ENCODE peak calls at places on chromosomes 12 and 14, in ten cellular contexts. One of them, this sample, is unnamed.

GRCh38 chr14:61461808-61462275 is 140.5 kb downstream of the PRKCH start:
- DNase-seq in HFF-Myc: peak; percentile 52
- DNase-seq in CMK: no peak
- DNase-seq in NCI-H510A: no peak
- DNase-seq in CD4-positive, CD25-positive, alpha-beta regulatory T cell: peak; percentile 68
- DNase-seq in activated gamma-delta T cell treated with Interleukin-2 at 50 U/mL for 16 hours: peak; percentile 29
- DNase-seq in HT-29: peak; percentile 77
- DNase-seq in stimulated activated CD4-positive, alpha-beta T cell treated with anti-CD3 and anti-CD28 coated beads, Interleukin-1b, Interleukin-23, amount 100 ng/mL, for 48 hours: peak; percentile 23
- DNase-seq in effector CD4-positive, alpha-beta T cell: peak; percentile 30
- DNase-seq in AML-193: peak; percentile 69
- DNase-seq in this sample: peak; percentile 59

GRCh38 chr12:6612247-6612646 is 5.1 kb upstream of the CHD4 start:
- DNase-seq in stimulated activated CD4-positive, alpha-beta T cell treated with anti-CD3 and anti-CD28 coated beads, Interleukin-1b, Interleukin-23, amount 100 ng/mL, for 48 hours: no peak
- DNase-seq in CMK: no peak
- DNase-seq in effector CD4-positive, alpha-beta T cell: peak; percentile 23
- DNase-seq in CD4-positive, CD25-positive, alpha-beta regulatory T cell: peak; percentile 86
- DNase-seq in HFF-Myc: no peak
- DNase-seq in NCI-H510A: no peak
- DNase-seq in activated gamma-delta T cell treated with Interleukin-2 at 50 U/mL for 16 hours: peak; percentile 29
- DNase-seq in AML-193: no peak
- DNase-seq in HT-29: no peak
- DNase-seq in this sample: no peak

GRCh38 chr14:79699206-79699605 is 512.1 kb downstream of the DIO2 start:
- DNase-seq in AML-193: no peak
- DNase-seq in effector CD4-positive, alpha-beta T cell: no peak
- DNase-seq in activated gamma-delta T cell treated with Interleukin-2 at 50 U/mL for 16 hours: no peak
- DNase-seq in CD4-positive, CD25-positive, alpha-beta regulatory T cell: no peak
- DNase-seq in CMK: no peak
- DNase-seq in stimulated activated CD4-positive, alpha-beta T cell treated with anti-CD3 and anti-CD28 coated beads, Interleukin-1b, Interleukin-23, amount 100 ng/mL, for 48 hours: no peak
- DNase-seq in HFF-Myc: no peak
- DNase-seq in HT-29: no peak
- DNase-seq in NCI-H510A: no peak
- DNase-seq in this sample: no peak

GRCh38 chr14:91008759-91009409 is 51.6 kb downstream of the RPS6KA5 start:
- DNase-seq in CD4-positive, CD25-positive, alpha-beta regulatory T cell: no peak
- DNase-seq in stimulated activated CD4-positive, alpha-beta T cell treated with anti-CD3 and anti-CD28 coated beads, Interleukin-1b, Interleukin-23, amount 100 ng/mL, for 48 hours: no peak
- DNase-seq in CMK: no peak
- DNase-seq in HFF-Myc: no peak
- DNase-seq in activated gamma-delta T cell treated with Interleukin-2 at 50 U/mL for 16 hours: no peak
- DNase-seq in NCI-H510A: no peak
- DNase-seq in AML-193: no peak
- DNase-seq in HT-29: no peak
- DNase-seq in effector CD4-positive, alpha-beta T cell: no peak
- DNase-seq in this sample: no peak

GRCh38 chr14:77752799-77753516 is 8.0 kb downstream of the SNW1 start:
- DNase-seq in HFF-Myc: no peak
- DNase-seq in NCI-H510A: no peak
- DNase-seq in AML-193: no peak
- DNase-seq in HT-29: no peak
- DNase-seq in activated gamma-delta T cell treated with Interleukin-2 at 50 U/mL for 16 hours: no peak
- DNase-seq in CMK: no peak
- DNase-seq in CD4-positive, CD25-positive, alpha-beta regulatory T cell: no peak
- DNase-seq in effector CD4-positive, alpha-beta T cell: no peak
- DNase-seq in stimulated activated CD4-positive, alpha-beta T cell treated with anti-CD3 and anti-CD28 coated beads, Interleukin-1b, Interleukin-23, amount 100 ng/mL, for 48 hours: no peak
- DNase-seq in this sample: no peak

GRCh38 chr12:14868916-14869315 is 16.7 kb downstream of the MGP start:
- DNase-seq in stimulated activated CD4-positive, alpha-beta T cell treated with anti-CD3 and anti-CD28 coated beads, Interleukin-1b, Interleukin-23, amount 100 ng/mL, for 48 hours: no peak
- DNase-seq in activated gamma-delta T cell treated with Interleukin-2 at 50 U/mL for 16 hours: no peak
- DNase-seq in AML-193: no peak
- DNase-seq in effector CD4-positive, alpha-beta T cell: no peak
- DNase-seq in HT-29: no peak
- DNase-seq in NCI-H510A: no peak
- DNase-seq in CMK: no peak
- DNase-seq in HFF-Myc: no peak
- DNase-seq in CD4-positive, CD25-positive, alpha-beta regulatory T cell: no peak
- DNase-seq in this sample: no peak

GRCh38 chr14:72341686-72342085 is 409.5 kb downstream of the RGS6 start:
- DNase-seq in activated gamma-delta T cell treated with Interleukin-2 at 50 U/mL for 16 hours: no peak
- DNase-seq in HT-29: no peak
- DNase-seq in stimulated activated CD4-positive, alpha-beta T cell treated with anti-CD3 and anti-CD28 coated beads, Interleukin-1b, Interleukin-23, amount 100 ng/mL, for 48 hours: no peak
- DNase-seq in AML-193: no peak
- DNase-seq in NCI-H510A: no peak
- DNase-seq in effector CD4-positive, alpha-beta T cell: no peak
- DNase-seq in CD4-positive, CD25-positive, alpha-beta regulatory T cell: no peak
- DNase-seq in HFF-Myc: no peak
- DNase-seq in CMK: no peak
- DNase-seq in this sample: no peak

GRCh38 chr12:83318386-83318971 is 631.8 kb downstream of the TMTC2 start:
- DNase-seq in AML-193: no peak
- DNase-seq in HT-29: no peak
- DNase-seq in CMK: no peak
- DNase-seq in HFF-Myc: no peak
- DNase-seq in NCI-H510A: no peak
- DNase-seq in effector CD4-positive, alpha-beta T cell: no peak
- DNase-seq in activated gamma-delta T cell treated with Interleukin-2 at 50 U/mL for 16 hours: no peak
- DNase-seq in stimulated activated CD4-positive, alpha-beta T cell treated with anti-CD3 and anti-CD28 coated beads, Interleukin-1b, Interleukin-23, amount 100 ng/mL, for 48 hours: no peak
- DNase-seq in CD4-positive, CD25-positive, alpha-beta regulatory T cell: no peak
- DNase-seq in this sample: no peak

GRCh38 chr12:95646781-95647184 is 95.5 kb upstream of the USP44 start:
- DNase-seq in activated gamma-delta T cell treated with Interleukin-2 at 50 U/mL for 16 hours: no peak
- DNase-seq in NCI-H510A: no peak
- DNase-seq in CMK: no peak
- DNase-seq in CD4-positive, CD25-positive, alpha-beta regulatory T cell: no peak
- DNase-seq in HFF-Myc: no peak
- DNase-seq in effector CD4-positive, alpha-beta T cell: no peak
- DNase-seq in AML-193: no peak
- DNase-seq in HT-29: no peak
- DNase-seq in stimulated activated CD4-positive, alpha-beta T cell treated with anti-CD3 and anti-CD28 coated beads, Interleukin-1b, Interleukin-23, amount 100 ng/mL, for 48 hours: no peak
- DNase-seq in this sample: no peak

GRCh38 chr12:121804417-121805111 is 755 bp downstream of the SETD1B start:
- DNase-seq in effector CD4-positive, alpha-beta T cell: peak; percentile 60
- DNase-seq in stimulated activated CD4-positive, alpha-beta T cell treated with anti-CD3 and anti-CD28 coated beads, Interleukin-1b, Interleukin-23, amount 100 ng/mL, for 48 hours: peak; percentile 44
- DNase-seq in NCI-H510A: peak; percentile 32
- DNase-seq in AML-193: peak; percentile 6
- DNase-seq in CMK: no peak
- DNase-seq in HT-29: peak; percentile 46
- DNase-seq in CD4-positive, CD25-positive, alpha-beta regulatory T cell: peak; percentile 72
- DNase-seq in activated gamma-delta T cell treated with Interleukin-2 at 50 U/mL for 16 hours: peak; percentile 70
- DNase-seq in HFF-Myc: no peak
- DNase-seq in this sample: peak; percentile 74

GRCh38 chr12:89454080-89454848 is 70.3 kb downstream of the GALNT4 start:
- DNase-seq in NCI-H510A: no peak
- DNase-seq in CMK: no peak
- DNase-seq in stimulated activated CD4-positive, alpha-beta T cell treated with anti-CD3 and anti-CD28 coated beads, Interleukin-1b, Interleukin-23, amount 100 ng/mL, for 48 hours: no peak
- DNase-seq in activated gamma-delta T cell treated with Interleukin-2 at 50 U/mL for 16 hours: no peak
- DNase-seq in effector CD4-positive, alpha-beta T cell: no peak
- DNase-seq in HFF-Myc: no peak
- DNase-seq in AML-193: no peak
- DNase-seq in HT-29: no peak
- DNase-seq in CD4-positive, CD25-positive, alpha-beta regulatory T cell: no peak
- DNase-seq in this sample: no peak

GRCh38 chr12:80186727-80187217 is 87.4 kb downstream of the OTOGL start:
- DNase-seq in HFF-Myc: peak; percentile 97
- DNase-seq in stimulated activated CD4-positive, alpha-beta T cell treated with anti-CD3 and anti-CD28 coated beads, Interleukin-1b, Interleukin-23, amount 100 ng/mL, for 48 hours: peak; percentile 2
- DNase-seq in HT-29: peak; percentile 80
- DNase-seq in CD4-positive, CD25-positive, alpha-beta regulatory T cell: peak; percentile 64
- DNase-seq in NCI-H510A: peak; percentile 36
- DNase-seq in AML-193: peak; percentile 67
- DNase-seq in effector CD4-positive, alpha-beta T cell: peak; percentile 3
- DNase-seq in CMK: no peak
- DNase-seq in activated gamma-delta T cell treated with Interleukin-2 at 50 U/mL for 16 hours: no peak
- DNase-seq in this sample: peak; percentile 1

GRCh38 chr14:74886001-74886400 is 4.3 kb downstream of the DLST start:
- DNase-seq in AML-193: no peak
- DNase-seq in CMK: no peak
- DNase-seq in HFF-Myc: peak; percentile 91
- DNase-seq in stimulated activated CD4-positive, alpha-beta T cell treated with anti-CD3 and anti-CD28 coated beads, Interleukin-1b, Interleukin-23, amount 100 ng/mL, for 48 hours: no peak
- DNase-seq in CD4-positive, CD25-positive, alpha-beta regulatory T cell: no peak
- DNase-seq in NCI-H510A: no peak
- DNase-seq in effector CD4-positive, alpha-beta T cell: no peak
- DNase-seq in HT-29: no peak
- DNase-seq in activated gamma-delta T cell treated with Interleukin-2 at 50 U/mL for 16 hours: no peak
- DNase-seq in this sample: no peak

GRCh38 chr14:61584258-61584657 is 111.1 kb upstream of the HIF1A start:
- DNase-seq in CMK: no peak
- DNase-seq in HT-29: no peak
- DNase-seq in NCI-H510A: no peak
- DNase-seq in HFF-Myc: no peak
- DNase-seq in effector CD4-positive, alpha-beta T cell: no peak
- DNase-seq in CD4-positive, CD25-positive, alpha-beta regulatory T cell: no peak
- DNase-seq in stimulated activated CD4-positive, alpha-beta T cell treated with anti-CD3 and anti-CD28 coated beads, Interleukin-1b, Interleukin-23, amount 100 ng/mL, for 48 hours: no peak
- DNase-seq in AML-193: no peak
- DNase-seq in activated gamma-delta T cell treated with Interleukin-2 at 50 U/mL for 16 hours: no peak
- DNase-seq in this sample: no peak

GRCh38 chr14:100522616-100523021 is 64.6 kb downstream of the BEGAIN start:
- DNase-seq in CMK: no peak
- DNase-seq in AML-193: no peak
- DNase-seq in CD4-positive, CD25-positive, alpha-beta regulatory T cell: no peak
- DNase-seq in stimulated activated CD4-positive, alpha-beta T cell treated with anti-CD3 and anti-CD28 coated beads, Interleukin-1b, Interleukin-23, amount 100 ng/mL, for 48 hours: no peak
- DNase-seq in activated gamma-delta T cell treated with Interleukin-2 at 50 U/mL for 16 hours: no peak
- DNase-seq in effector CD4-positive, alpha-beta T cell: no peak
- DNase-seq in HT-29: no peak
- DNase-seq in HFF-Myc: no peak
- DNase-seq in NCI-H510A: no peak
- DNase-seq in this sample: no peak